ENCODE peak calls at places on chromosomes 12 and 14, in nine cellular contexts. E is IMR-90, M is K562, J is stomach, P is heart left ventricle, C is ovary, Y is upper lobe of left lung, L is suprapubic skin, B is sigmoid colon. S is an unnamed sample. For H3K36me3, the result is how much of the 10 kb centered on the place peaks cover.

GRCh38 chr12:65119063-65119462 is 2.0 kb downstream of the WIF1 start:
- DNase-seq in E (no peak), M (no peak), J (no peak), P (no peak), C (no peak), Y (no peak), L (no peak), B (no peak), S (no peak)

GRCh38 chr12:96233941-96234461 is 39.8 kb downstream of the ELK3 start:
- DNase-seq in E (peak), M (no peak), J (peak), P (peak), C (peak), Y (peak), L (peak), B (peak), S (peak)

GRCh38 chr12:13911756-13912554 is 69.4 kb downstream of the GRIN2B start:
- DNase-seq in E (no peak), M (no peak), J (no peak), P (no peak), C (no peak), Y (no peak), L (no peak), B (no peak), S (no peak)

GRCh38 chr12:27870939-27871338 is 90.9 kb upstream of the MANSC4 start:
- DNase-seq in E (peak), M (no peak), J (no peak), P (no peak), C (no peak), Y (no peak), L (no peak), B (no peak), S (no peak)

GRCh38 chr14:105255021-105255507 is 6.7 kb downstream of the BTBD6 start:
- DNase-seq in E (peak), M (no peak), J (no peak), P (peak), C (no peak), Y (no peak), L (no peak), B (no peak), S (no peak)

GRCh38 chr12:3348055-3348454 is 142.9 kb upstream of the PRMT8 start:
- DNase-seq in E (no peak), M (no peak), J (no peak), P (no peak), C (no peak), Y (no peak), L (no peak), B (no peak), S (no peak)

GRCh38 chr12:82517027-82517426 is 158.7 kb downstream of the METTL25 start:
- DNase-seq in E (peak), M (no peak), J (no peak), P (no peak), C (no peak), Y (no peak), L (no peak), B (no peak), S (no peak)

GRCh38 chr12:121581681-121582439 is 1.0 kb upstream of the KDM2B start:
- DNase-seq in E (peak), M (peak), J (peak), P (no peak), C (no peak), Y (peak), L (no peak), B (no peak), S (no peak)

GRCh38 chr14:39988939-39989338 is 556.7 kb upstream of the FBXO33 start:
- DNase-seq in E (no peak), M (no peak), J (no peak), P (no peak), C (no peak), Y (no peak), L (no peak), B (no peak), S (no peak)

GRCh38 chr12:31588976-31589375 is 2.0 kb downstream of the DENND5B start:
- DNase-seq in E (no peak), M (no peak), J (no peak), P (no peak), C (no peak), Y (no peak), L (no peak), B (no peak), S (no peak)

GRCh38 chr12:118034429-118035193 is 18.1 kb downstream of the RFC5 start:
- DNase-seq in E (peak), M (no peak), J (no peak), P (no peak), C (no peak), Y (no peak), L (no peak), B (no peak), S (no peak)

GRCh38 chr12:113591480-113591971 is 119.9 kb upstream of the LHX5 start:
- DNase-seq in E (no peak), M (peak), J (no peak), P (no peak), C (no peak), Y (no peak), L (no peak), B (no peak), S (no peak)

GRCh38 chr12:79547735-79548347 is 142.9 kb downstream of the PAWR start:
- DNase-seq in E (peak), M (peak), J (no peak), P (peak), C (peak), Y (no peak), L (no peak), B (no peak), S (peak)
- H3K4me3 ChIP-seq in E (no peak), M (no peak), J (no peak), P (no peak), C (no peak), Y (no peak), L (no peak), B (no peak), S (no peak)

GRCh38 chr14:102089621-102090343 is 2.9 kb upstream of the HSP90AA1 start:
- DNase-seq in E (no peak), M (no peak), J (no peak), P (no peak), C (no peak), Y (no peak), L (no peak), B (no peak), S (no peak)

GRCh38 chr14:102086972-102087761 is at the start of gene HSP90AA1:
- DNase-seq in E (peak), M (peak), J (peak), P (peak), C (peak), Y (peak), L (peak), B (peak), S (peak)

GRCh38 chr14:102086346-102086971 is 385 bp downstream of the HSP90AA1 start:
- DNase-seq in E (peak), M (peak), J (peak), P (peak), C (peak), Y (peak), L (no peak), B (peak), S (peak)

GRCh38 chr14:102087762-102088011 is 843 bp upstream of the HSP90AA1 start:
- DNase-seq in E (no peak), M (no peak), J (no peak), P (no peak), C (no peak), Y (no peak), L (no peak), B (no peak), S (no peak)

GRCh38 chr14:102088012-102088792 is 1.4 kb upstream of the HSP90AA1 start:
- DNase-seq in E (no peak), M (peak), J (peak), P (peak), C (peak), Y (peak), L (no peak), B (peak), S (peak)
- TF ChIP-seq POLR2A in E (no peak), M (no peak), J (no peak), P (no peak), C (no peak), Y (no peak), L (no peak), B (no peak), S (no peak)

GRCh38 chr12:120132863-120133385 is 16.4 kb upstream of the RAB35 start:
- DNase-seq in E (no peak), M (no peak), J (peak), P (no peak), C (no peak), Y (no peak), L (no peak), B (no peak), S (no peak)
- H3K36me3 ChIP-seq in E (half or more), M (half or more), J (half or more), P (half or more), C (under half), Y (half or more), L (half or more), B (half or more), S (under half)

GRCh38 chr14:99600232-99600888 is 3.6 kb downstream of the CCDC85C start:
- DNase-seq in E (no peak), M (no peak), J (no peak), P (no peak), C (no peak), Y (no peak), L (no peak), B (no peak), S (no peak)
- H3K4me3 ChIP-seq in E (no peak), M (no peak), J (peak), P (no peak), C (no peak), Y (no peak), L (no peak), B (no peak), S (no peak)